ENCODE peak calls at places on chromosome 19, in seven cellular contexts. J is upper lobe of right lung; R is CD8-positive, alpha-beta T cell; M is PC-3; F is suprapubic skin; X is IMR-90; T is tibial artery. K is an unnamed sample.

GRCh38 chr19:30338878-30339623 is 33.1 kb upstream of the ZNF536 start:
- DNase-seq in R (no peak), M (no peak), J (peak), X (no peak), F (peak), T (no peak), K (no peak)

GRCh38 chr19:56933014-56933705 is 92.6 kb upstream of the PEG3 start:
- DNase-seq in X (no peak), F (no peak), M (no peak), T (no peak), J (no peak), R (no peak), K (no peak)

GRCh38 chr19:17830567-17831418 is 9.5 kb upstream of the INSL3 start:
- DNase-seq in R (no peak), M (peak), J (peak), X (peak), F (peak), T (no peak), K (no peak)

GRCh38 chr19:35718345-35719041 is 690 bp downstream of the KMT2B start:
- DNase-seq in R (no peak), M (peak), T (no peak), X (no peak), F (no peak), J (peak), K (peak)

GRCh38 chr19:48552406-48553322 is 692 bp downstream of the SULT2B1 start:
- DNase-seq in T (no peak), J (no peak), X (no peak), F (no peak), M (peak), R (no peak), K (no peak)

GRCh38 chr19:11007376-11007775 is 46.5 kb downstream of the SMARCA4 start:
- DNase-seq in T (no peak), M (no peak), J (no peak), F (no peak), R (no peak), X (no peak), K (no peak)

GRCh38 chr19:41936416-41936850 is 8.2 kb upstream of the ERFL start:
- DNase-seq in R (no peak), J (no peak), X (no peak), M (peak), F (no peak), T (no peak), K (no peak)

GRCh38 chr19:11649941-11650340 is 52.7 kb downstream of the ZNF627 start:
- DNase-seq in J (no peak), F (no peak), T (no peak), R (no peak), M (no peak), X (peak), K (no peak)

GRCh38 chr19:31339405-31339804 is 9.8 kb downstream of the TSHZ3 start:
- DNase-seq in F (no peak), X (no peak), T (no peak), J (no peak), R (no peak), M (no peak), K (no peak)

GRCh38 chr19:51000981-51001380 is 423 bp downstream of the KLK8 start:
- DNase-seq in J (no peak), M (no peak), X (no peak), F (no peak), R (no peak), T (no peak), K (no peak)

GRCh38 chr19:16259385-16260159 is 61.9 kb downstream of the AP1M1 start:
- DNase-seq in M (no peak), T (no peak), X (no peak), R (no peak), F (no peak), J (no peak), K (peak)

GRCh38 chr19:13804830-13805683 is 9.8 kb downstream of the ZSWIM4 start:
- DNase-seq in F (no peak), X (no peak), M (no peak), T (no peak), J (no peak), R (no peak), K (peak)

GRCh38 chr19:47820410-47820809 is 1.3 kb upstream of the CRX start:
- DNase-seq in F (no peak), T (no peak), J (no peak), M (no peak), R (no peak), X (no peak), K (no peak)

GRCh38 chr19:44552324-44552723 is 22.8 kb upstream of the CEACAM20 start:
- DNase-seq in F (no peak), M (peak), R (no peak), J (peak), T (no peak), X (no peak), K (no peak)

GRCh38 chr19:55082023-55082851 is 6.6 kb downstream of the EPS8L1 start:
- DNase-seq in F (peak), R (no peak), J (no peak), M (peak), X (peak), T (no peak), K (no peak)

GRCh38 chr19:52297601-52298358 is 811 bp downstream of the ZNF480 start:
- DNase-seq in F (no peak), T (no peak), R (no peak), J (no peak), X (peak), M (no peak), K (no peak)

GRCh38 chr19:41998246-41999020 is 4.4 kb upstream of the ATP1A3 start:
- DNase-seq in F (no peak), R (peak), J (no peak), M (peak), T (no peak), X (peak), K (no peak)

GRCh38 chr19:16591803-16592556 is 19.8 kb upstream of the SLC35E1 start:
- DNase-seq in R (no peak), J (no peak), T (no peak), M (peak), F (no peak), X (peak), K (no peak)

GRCh38 chr19:16801599-16801998 is 27.6 kb upstream of the SIN3B start:
- DNase-seq in R (no peak), F (no peak), J (no peak), T (no peak), X (peak), M (peak), K (no peak)

GRCh38 chr19:11265785-11266236 is 3.5 kb upstream of the DOCK6 start:
- DNase-seq in R (no peak), M (peak), F (no peak), J (no peak), T (no peak), X (no peak), K (no peak)

GRCh38 chr19:10603873-10604459 is 16.9 kb upstream of the AP1M2 start:
- DNase-seq in R (no peak), J (no peak), F (no peak), X (no peak), T (peak), M (no peak), K (no peak)

GRCh38 chr19:15296353-15296752 is 36.0 kb downstream of the BRD4 start:
- DNase-seq in J (peak), M (no peak), R (no peak), T (no peak), X (no peak), F (no peak), K (peak)

GRCh38 chr19:31596751-31597150 is 247.5 kb upstream of the TSHZ3 start:
- DNase-seq in X (no peak), T (no peak), R (no peak), M (no peak), J (no peak), F (no peak), K (no peak)

GRCh38 chr19:345320-345879 is 804 bp upstream of the MIER2 start:
- DNase-seq in X (no peak), R (no peak), T (no peak), M (no peak), F (peak), J (no peak), K (peak)

GRCh38 chr19:7480975-7481265 is 7.9 kb downstream of the PEX11G start:
- DNase-seq in T (no peak), J (no peak), X (no peak), M (no peak), R (no peak), F (no peak), K (no peak)

GRCh38 chr19:38417544-38418506 is 8.2 kb downstream of the RASGRP4 start:
- DNase-seq in M (peak), X (no peak), R (no peak), T (peak), F (peak), J (peak), K (peak)
- H3K4me3 ChIP-seq in M (peak), X (no peak), R (peak), T (peak), F (peak), J (peak), K (peak)

GRCh38 chr19:19463348-19464117 is 51.8 kb downstream of the TSSK6 start:
- DNase-seq in F (peak), M (no peak), R (no peak), X (peak), T (peak), J (no peak), K (no peak)

GRCh38 chr19:19465436-19466070 is 49.8 kb downstream of the TSSK6 start:
- DNase-seq in T (no peak), M (no peak), X (no peak), F (no peak), J (no peak), R (no peak), K (no peak)

GRCh38 chr19:19464339-19465098 is 50.8 kb downstream of the TSSK6 start:
- DNase-seq in M (no peak), F (no peak), R (no peak), J (no peak), T (no peak), X (peak), K (no peak)

GRCh38 chr19:19468424-19469050 is 46.8 kb downstream of the TSSK6 start:
- DNase-seq in T (no peak), M (no peak), F (no peak), J (no peak), X (no peak), R (no peak), K (no peak)

DNA sequence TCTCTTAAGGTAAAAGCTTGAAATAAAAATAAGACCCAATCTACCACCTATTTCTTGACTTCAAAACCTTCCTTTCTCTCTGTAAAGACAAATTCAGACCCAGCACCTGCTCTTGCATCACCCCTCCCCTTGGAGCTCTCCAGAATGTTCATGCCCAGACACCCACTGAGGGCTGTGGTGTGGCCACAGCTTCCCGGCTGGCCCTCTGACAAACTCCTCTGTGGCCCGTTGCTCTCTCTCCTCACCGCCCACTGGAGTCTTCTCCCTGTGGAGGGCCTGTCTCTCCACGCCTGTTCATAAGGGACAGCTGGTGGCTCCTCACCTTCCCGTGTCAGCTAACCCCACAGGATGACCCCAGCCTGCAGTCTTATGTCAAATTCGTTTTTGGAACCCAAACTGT is 49.1 kb downstream of the TSSK6 start:
- DNase-seq in R (no peak), X (no peak), M (no peak), F (no peak), J (no peak), T (no peak), K (no peak)
- H3K27ac ChIP-seq in R (no peak), X (no peak), M (no peak), F (no peak), J (no peak), T (no peak), K (no peak)

DNA sequence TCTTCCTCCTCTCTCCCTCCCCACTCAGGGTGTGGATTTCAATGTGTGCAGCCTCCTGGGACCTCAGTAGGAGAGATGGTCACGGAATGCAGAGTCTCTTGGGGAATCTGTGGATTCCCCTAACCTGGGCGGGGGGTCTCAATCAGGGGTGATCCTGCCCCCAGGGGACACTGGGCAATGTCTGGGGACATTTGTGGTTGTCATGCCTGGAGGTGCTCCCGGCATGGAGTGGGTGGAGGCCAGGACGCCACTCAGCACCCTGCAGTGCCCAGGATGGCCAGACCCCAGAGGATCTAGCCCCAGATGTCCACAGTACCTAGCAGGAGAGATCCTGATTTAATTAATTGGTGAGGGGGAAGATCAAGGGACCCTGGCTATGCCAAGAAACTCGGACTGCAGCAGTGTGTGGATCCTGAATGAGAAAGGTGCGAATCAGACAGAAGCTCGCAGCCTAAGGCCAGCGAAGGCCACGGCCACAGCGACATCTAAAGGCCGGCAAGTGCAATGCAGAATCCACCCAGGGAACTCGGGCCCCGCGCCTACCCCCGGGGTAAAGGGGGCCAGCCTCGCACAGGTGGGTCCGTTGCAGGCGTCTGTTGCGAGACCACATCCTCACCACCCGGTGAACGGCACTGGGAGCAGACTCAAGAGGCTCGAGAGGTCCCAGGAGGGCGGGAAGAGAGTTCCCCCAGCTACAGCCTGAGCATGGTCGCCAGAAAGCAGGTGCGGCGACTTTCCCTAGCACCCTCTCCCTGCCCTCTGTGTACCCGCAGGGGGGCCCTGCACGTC is 88.8 kb downstream of the GNG7 start:
- DNase-seq in T (peak), M (peak), R (peak), F (no peak), J (peak), X (peak), K (peak)
- H3K4me3 ChIP-seq in T (no peak), M (no peak), R (no peak), F (no peak), J (no peak), X (no peak), K (no peak)

GRCh38 chr19:46297700-46298476 is 1.0 kb downstream of the HIF3A start:
- DNase-seq in F (peak), R (no peak), J (peak), M (no peak), T (peak), X (no peak), K (no peak)
- H3K27ac ChIP-seq in F (peak), R (no peak), J (peak), M (no peak), T (peak), X (no peak), K (peak)

GRCh38 chr19:2084993-2085720 is 11.0 kb downstream of the MOB3A start:
- DNase-seq in J (peak), M (peak), F (peak), T (peak), X (no peak), R (peak), K (peak)

GRCh38 chr19:2079865-2080301 is 16.2 kb downstream of the MOB3A start:
- DNase-seq in T (no peak), R (no peak), F (no peak), X (no peak), M (no peak), J (no peak), K (no peak)

GRCh38 chr19:2081873-2082810 is 14.0 kb downstream of the MOB3A start:
- DNase-seq in J (no peak), T (no peak), M (no peak), F (no peak), X (no peak), R (peak), K (peak)

GRCh38 chr19:2080336-2080988 is 15.7 kb downstream of the MOB3A start:
- DNase-seq in M (no peak), F (no peak), J (no peak), R (no peak), T (no peak), X (no peak), K (no peak)

GRCh38 chr19:2083174-2083854 is 12.8 kb downstream of the MOB3A start:
- DNase-seq in X (no peak), M (no peak), F (no peak), J (no peak), R (peak), T (no peak), K (peak)
- H3K4me3 ChIP-seq in X (no peak), M (no peak), F (peak), J (peak), R (peak), T (no peak), K (peak)

DNA sequence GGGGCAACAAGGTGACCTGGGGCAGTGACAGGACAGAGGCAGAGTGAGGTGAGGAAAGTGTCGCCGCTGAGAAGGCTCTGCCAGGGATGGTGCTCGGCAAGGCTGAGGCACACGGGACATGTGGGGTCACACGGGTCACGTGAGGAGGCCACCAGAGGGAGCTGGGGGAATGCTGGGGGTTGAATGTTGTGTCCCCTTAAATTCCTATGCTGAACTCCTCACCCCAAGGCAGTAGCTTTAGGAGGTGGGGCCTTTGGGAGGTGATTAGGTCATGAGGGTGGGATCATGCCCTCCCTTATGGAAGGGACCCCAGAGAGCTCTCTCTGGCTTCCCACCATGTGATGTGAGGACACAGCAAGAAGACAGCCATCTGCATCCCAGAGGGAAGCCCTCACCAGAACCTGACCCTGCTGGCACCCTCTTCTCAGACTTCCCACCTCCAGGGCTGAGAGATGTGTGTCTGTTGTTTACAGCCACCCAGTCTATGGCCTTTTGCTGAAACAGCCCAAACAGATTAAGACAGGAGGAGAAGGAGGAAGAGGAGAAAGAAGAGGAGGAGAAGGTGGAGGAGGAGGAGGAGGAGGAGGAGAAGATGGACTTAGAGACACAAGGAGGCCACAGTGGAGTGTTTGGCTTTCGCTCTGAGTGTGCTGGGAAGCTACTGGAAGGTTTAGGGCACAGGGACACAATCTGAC is 35.4 kb downstream of the RFX2 start:
- DNase-seq in R (no peak), M (no peak), J (no peak), T (no peak), X (no peak), F (peak), K (no peak)
- H3K27ac ChIP-seq in R (no peak), M (no peak), J (no peak), T (peak), X (no peak), F (peak), K (no peak)